ENCODE peak calls at places on chromosome 21, in four cellular contexts. Q, O, E and S are unnamed samples.

GRCh38 chr21:25952306-25952705 is 217.5 kb downstream of the GABPA start:
- DNase-seq in Q (no peak), O (no peak), E (no peak), S (no peak)

GRCh38 chr21:35829014-35829525 is 231.3 kb downstream of the SETD4 start:
- DNase-seq in Q (no peak), O (no peak), E (no peak), S (no peak)

GRCh38 chr21:46549650-46550049 is 55.2 kb downstream of the S100B start:
- DNase-seq in Q (no peak), O (no peak), E (no peak), S (no peak)

GRCh38 chr21:31557956-31558838 is 101.3 kb upstream of the SOD1 start:
- DNase-seq in Q (no peak), O (no peak), E (no peak), S (peak)

GRCh38 chr21:25496825-25497482 is 110.3 kb downstream of the MRPL39 start:
- DNase-seq in Q (no peak), O (no peak), E (peak), S (no peak)

GRCh38 chr21:30249936-30250335 is 32.8 kb downstream of the KRTAP24-1 start:
- DNase-seq in Q (no peak), O (no peak), E (no peak), S (no peak)

GRCh38 chr21:35168702-35169101 is 119.6 kb upstream of the RUNX1 start:
- DNase-seq in Q (no peak), O (no peak), E (no peak), S (no peak)

GRCh38 chr21:45974073-45975016 is 7.2 kb upstream of the COL6A1 start:
- DNase-seq in Q (no peak), O (no peak), E (no peak), S (no peak)

GRCh38 chr21:40254540-40255455 is 387.6 kb downstream of the PCP4 start:
- DNase-seq in Q (no peak), O (no peak), E (no peak), S (no peak)

GRCh38 chr21:31343680-31344480 is at the start of gene TIAM1:
- DNase-seq in Q (no peak), O (no peak), E (no peak), S (no peak)

GRCh38 chr21:34887729-34888568 is 161.2 kb downstream of the RUNX1 start:
- DNase-seq in Q (peak), O (peak), E (peak), S (peak)

GRCh38 chr21:35026617-35027557 is 22.2 kb downstream of the RUNX1 start:
- DNase-seq in Q (no peak), O (peak), E (no peak), S (peak)

GRCh38 chr21:45613396-45613795 is 30.1 kb upstream of the PCBP3 start:
- DNase-seq in Q (no peak), O (no peak), E (no peak), S (no peak)

GRCh38 chr21:23384679-23385078 is 2222.6 kb downstream of the MRPL39 start:
- DNase-seq in Q (no peak), O (no peak), E (no peak), S (no peak)

GRCh38 chr21:37220433-37220980 is 46.6 kb downstream of the VPS26C start:
- DNase-seq in Q (peak), O (no peak), E (no peak), S (no peak)
- TF ChIP-seq CTCF in Q (no peak), O (no peak), E (peak), S (no peak)

DNA sequence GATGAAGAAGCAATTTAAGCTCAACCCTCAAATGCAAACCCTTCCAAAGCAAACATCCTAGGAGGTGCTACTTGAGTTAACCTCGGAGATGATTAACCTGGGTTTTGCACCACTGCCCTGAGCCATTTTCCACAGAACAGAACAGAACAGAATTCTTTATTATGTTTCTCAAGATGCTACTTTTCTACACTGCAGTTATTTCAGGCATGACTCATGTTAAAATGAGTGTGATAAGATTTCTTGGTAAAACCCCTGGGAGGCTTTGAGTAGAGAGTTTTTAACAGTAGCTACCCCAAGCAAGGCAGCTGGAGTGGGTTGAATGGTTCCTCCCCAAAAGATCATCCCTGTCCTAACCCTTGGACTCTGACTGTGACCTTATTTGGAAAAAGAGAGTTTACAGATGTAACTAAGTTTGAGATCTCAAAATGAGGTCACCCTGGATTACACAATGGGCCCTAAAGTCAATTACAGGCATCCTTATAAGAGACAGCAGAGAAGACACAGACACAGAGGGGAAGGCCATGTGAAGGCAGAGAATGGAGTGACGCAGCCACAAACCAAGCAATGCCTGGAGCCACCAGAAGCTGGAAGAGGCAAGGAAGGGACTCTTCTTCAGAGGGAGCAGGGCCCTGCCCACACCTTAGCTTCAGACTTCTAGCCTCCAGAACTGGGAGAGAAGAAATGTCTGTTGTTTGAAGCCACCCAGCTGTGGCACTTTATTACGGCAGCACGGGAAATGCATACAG is 153.4 kb downstream of the ETS2 start:
- DNase-seq in Q (no peak), O (no peak), E (peak), S (no peak)
- TF ChIP-seq CTCF in Q (no peak), O (no peak), E (no peak), S (no peak)

GRCh38 chr21:16198546-16198945 is 468.8 kb downstream of the USP25 start:
- DNase-seq in Q (no peak), O (no peak), E (no peak), S (no peak)

GRCh38 chr21:16195896-16196443 is 466.2 kb downstream of the USP25 start:
- DNase-seq in Q (no peak), O (no peak), E (no peak), S (no peak)

GRCh38 chr21:16195476-16195875 is 465.7 kb downstream of the USP25 start:
- DNase-seq in Q (no peak), O (no peak), E (no peak), S (no peak)

GRCh38 chr21:16196521-16197208 is 466.9 kb downstream of the USP25 start:
- DNase-seq in Q (no peak), O (no peak), E (no peak), S (no peak)

DNA sequence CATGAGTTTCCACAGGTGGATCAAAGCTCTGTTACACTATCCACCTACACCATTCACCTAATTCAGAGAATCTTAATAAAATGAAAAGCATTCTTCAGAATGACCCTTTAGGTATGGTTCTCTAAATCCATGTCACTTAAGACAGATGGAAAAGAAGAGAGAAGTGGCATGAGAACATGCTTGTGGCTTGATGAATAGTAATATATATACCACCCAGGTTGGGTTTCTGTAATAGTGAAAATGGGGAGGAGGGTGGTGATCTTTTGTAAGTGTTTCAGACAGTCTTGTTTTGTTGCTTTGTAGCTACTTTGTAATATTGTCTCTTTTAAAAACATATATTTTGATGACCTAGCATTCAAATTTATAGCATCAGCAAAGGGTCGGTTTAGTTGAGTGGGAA is 469.8 kb downstream of the USP25 start:
- DNase-seq in Q (no peak), O (no peak), E (no peak), S (no peak)
- TF ChIP-seq CTCF in Q (no peak), O (no peak), E (no peak), S (no peak)

DNA sequence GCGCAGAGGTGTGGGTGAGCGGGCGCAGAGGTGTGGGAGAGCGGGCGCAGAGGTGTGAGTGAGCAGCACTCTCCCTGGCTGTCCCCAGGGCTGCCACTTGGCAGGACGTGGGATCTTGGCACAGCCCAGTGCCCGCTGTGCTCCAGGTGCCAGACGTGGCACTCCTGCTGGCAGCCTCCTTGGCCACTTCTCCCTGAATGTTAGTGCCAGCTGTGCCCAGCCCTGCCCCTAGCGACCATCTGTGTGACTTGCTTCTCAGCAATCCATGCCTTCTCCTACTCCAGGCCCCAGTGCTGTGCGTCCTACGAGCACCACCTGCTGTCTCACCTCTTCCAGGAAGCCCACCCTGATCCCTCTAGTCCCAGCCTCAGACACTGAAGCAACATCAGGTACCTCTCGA is 30.5 kb downstream of the KRTAP10-1 start:
- DNase-seq in Q (no peak), O (no peak), E (no peak), S (no peak)
- TF ChIP-seq CTCF in Q (no peak), O (no peak), E (no peak), S (no peak)

GRCh38 chr21:42539931-42540343 is 26.3 kb downstream of the SLC37A1 start:
- DNase-seq in Q (no peak), O (no peak), E (no peak), S (no peak)
- TF ChIP-seq CTCF in Q (no peak), O (no peak), E (peak), S (no peak)

DNA sequence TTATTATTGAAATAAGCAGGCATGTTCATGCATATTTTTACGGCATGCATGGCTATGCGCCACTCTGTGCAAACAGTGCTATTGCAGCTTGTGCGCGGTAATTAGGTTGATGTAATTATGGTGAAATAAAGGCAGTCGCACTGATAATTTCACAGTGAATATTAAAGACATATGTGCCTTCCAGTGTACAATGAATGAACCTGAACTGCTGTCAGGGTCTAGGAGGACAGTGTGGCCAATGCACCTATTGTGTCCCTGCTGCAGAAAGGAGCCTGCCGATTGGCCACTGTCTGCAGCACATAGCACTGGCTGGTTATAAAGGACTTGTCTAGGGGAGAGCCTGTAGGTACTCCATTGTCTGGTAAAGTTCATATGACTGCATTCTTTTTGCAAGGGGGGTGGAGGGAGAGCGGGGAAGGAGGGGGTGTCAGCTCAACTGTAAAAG is 340.4 kb downstream of the USP25 start:
- DNase-seq in Q (no peak), O (no peak), E (no peak), S (no peak)
- TF ChIP-seq CTCF in Q (no peak), O (no peak), E (peak), S (no peak)

DNA sequence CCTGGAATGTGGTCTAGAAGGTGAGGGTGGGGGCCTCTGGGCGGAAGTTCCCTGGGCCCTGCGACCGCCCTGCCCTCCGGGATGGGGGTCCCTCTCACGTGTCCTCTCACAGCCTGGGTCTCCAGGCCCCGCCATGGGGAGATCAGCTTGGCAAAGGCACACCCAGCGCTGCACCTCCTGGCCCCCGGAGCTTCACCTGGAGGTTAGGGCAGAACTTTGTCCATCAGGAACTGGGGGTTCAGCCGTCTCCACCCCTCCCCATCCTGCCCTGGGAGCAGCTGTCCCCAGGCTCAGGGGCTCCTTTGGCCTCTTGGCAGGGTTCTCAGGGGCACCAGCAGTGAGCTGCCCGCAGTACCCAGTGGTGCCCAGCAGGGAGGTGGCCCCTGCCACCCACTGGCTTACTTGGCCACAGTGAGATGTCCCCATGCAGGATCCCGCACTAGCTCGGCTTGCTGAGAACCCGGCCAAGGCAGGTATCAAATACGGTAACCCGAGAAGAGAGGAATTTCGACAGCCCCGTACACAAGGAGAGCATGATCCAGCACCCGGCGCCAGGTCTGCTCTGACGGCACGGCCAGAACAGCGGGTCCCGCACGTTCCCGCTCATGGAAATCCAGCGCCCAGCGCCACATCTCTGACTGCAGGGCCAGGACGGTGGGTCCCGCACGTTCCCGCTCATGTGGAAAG is 36.7 kb downstream of the RRP1 start:
- DNase-seq in Q (no peak), O (no peak), E (no peak), S (no peak)
- TF ChIP-seq CTCF in Q (no peak), O (no peak), E (peak), S (no peak)

GRCh38 chr21:18840239-18840638 is 436.7 kb upstream of the TMPRSS15 start:
- DNase-seq in Q (no peak), O (no peak), E (no peak), S (no peak)
- TF ChIP-seq CTCF in Q (no peak), O (no peak), E (no peak), S (peak)

DNA sequence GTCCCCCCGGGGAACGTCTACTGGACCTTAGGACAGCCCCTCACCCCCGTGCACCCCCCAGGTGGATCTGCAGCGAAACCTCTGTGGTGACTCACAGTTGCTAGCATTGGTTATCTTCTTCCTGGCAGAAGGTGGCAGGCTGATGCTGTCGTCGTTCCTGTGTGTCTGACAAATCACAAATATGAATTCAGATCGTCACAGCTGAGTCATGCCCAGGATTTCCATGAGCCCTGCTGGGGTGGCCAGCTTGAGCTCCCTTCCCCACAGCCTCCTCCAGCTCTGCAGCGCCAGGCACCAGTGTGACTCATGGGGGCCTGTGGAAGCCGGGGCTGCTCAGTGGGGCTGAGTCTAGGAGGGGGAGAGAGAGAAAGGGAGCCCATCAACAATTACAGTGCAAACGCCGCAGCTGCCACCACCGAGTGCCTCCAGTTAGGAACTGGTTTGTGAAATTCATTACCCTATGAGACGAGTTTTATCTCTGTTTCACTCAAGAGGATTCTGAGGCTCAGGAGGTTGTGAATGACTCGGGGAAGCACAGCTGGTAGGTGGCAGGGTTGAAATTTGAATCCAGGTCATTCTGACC is 197.9 kb downstream of the DYRK1A start:
- DNase-seq in Q (peak), O (peak), E (peak), S (no peak)
- TF ChIP-seq CTCF in Q (peak), O (no peak), E (no peak), S (no peak)